ENCODE peak calls at places on chromosomes 16 and 17, in five cellular contexts. F is epithelial cell of esophagus, D is A673, V is body of pancreas, C is endothelial cell. Y is an unnamed sample.

GRCh38 chr16:7303014-7303676 is 29.5 kb upstream of the RBFOX1 start:
- DNase-seq in F (no peak), D (no peak), V (peak; percentile 6), C (peak; percentile 9), Y (no peak)

GRCh38 chr16:3028716-3029319 is 5.0 kb downstream of the THOC6 start:
- DNase-seq in F (no peak), D (no peak), V (peak; percentile 23), C (no peak), Y (no peak)

GRCh38 chr17:45908460-45908859 is 14.1 kb downstream of the MAPT start:
- DNase-seq in F (no peak), D (no peak), V (no peak), C (no peak), Y (no peak)

GRCh38 chr16:29170393-29171239 is 185.8 kb downstream of the LAT start:
- DNase-seq in F (no peak), D (no peak), V (no peak), C (no peak), Y (no peak)

GRCh38 chr16:7304932-7305331 is 27.7 kb upstream of the RBFOX1 start:
- DNase-seq in F (no peak), D (no peak), V (no peak), C (no peak), Y (no peak)

GRCh38 chr17:43620147-43620944 is 41.4 kb downstream of the MEOX1 start:
- DNase-seq in F (no peak), D (no peak), V (no peak), C (no peak), Y (no peak)

GRCh38 chr16:5905935-5906334 is 808.3 kb upstream of the EEF2KMT start:
- DNase-seq in F (peak; percentile 80), D (peak; percentile 5), V (no peak), C (no peak), Y (no peak)

GRCh38 chr17:19354748-19355147 is 7.8 kb downstream of the B9D1 start:
- DNase-seq in F (no peak), D (no peak), V (no peak), C (no peak), Y (no peak)

GRCh38 chr17:63544467-63545301 is 5.6 kb upstream of the DCAF7 start:
- DNase-seq in F (no peak), D (no peak), V (no peak), C (no peak), Y (no peak)

GRCh38 chr16:27689711-27690110 is 139.8 kb downstream of the KATNIP start:
- DNase-seq in F (peak; percentile 15), D (no peak), V (no peak), C (no peak), Y (no peak)

GRCh38 chr16:85636234-85636812 is 23.2 kb downstream of the GSE1 start:
- DNase-seq in F (no peak), D (no peak), V (no peak), C (no peak), Y (no peak)

GRCh38 chr17:82981141-82981540 is 98.3 kb upstream of the METRNL start:
- DNase-seq in F (no peak), D (no peak), V (no peak), C (no peak), Y (no peak)

GRCh38 chr16:85570213-85570734 is 42.8 kb upstream of the GSE1 start:
- DNase-seq in F (peak; percentile 41), D (no peak), V (no peak), C (no peak), Y (no peak)

GRCh38 chr16:78224342-78224741 is 124.9 kb downstream of the WWOX start:
- DNase-seq in F (peak; percentile 32), D (no peak), V (no peak), C (no peak), Y (no peak)

GRCh38 chr16:85293899-85294642 is 181.8 kb upstream of the CIBAR2 start:
- DNase-seq in F (no peak), D (no peak), V (no peak), C (no peak), Y (no peak)

GRCh38 chr16:70018254-70018653 is 67.1 kb downstream of the CLEC18A start:
- DNase-seq in F (peak; percentile 33), D (peak; percentile 41), V (peak; percentile 12), C (no peak), Y (no peak)
- TF ChIP-seq CTCF in F (peak; percentile 39), D (peak; percentile 53), V (peak; percentile 28), C (peak; percentile 23), Y (no peak)

GRCh38 chr17:72604518-72604917 is 483.7 kb downstream of the SOX9 start:
- DNase-seq in F (no peak), D (no peak), V (no peak), C (no peak), Y (no peak)

GRCh38 chr17:72605543-72605942 is 484.7 kb downstream of the SOX9 start:
- DNase-seq in F (no peak), D (no peak), V (no peak), C (no peak), Y (no peak)

GRCh38 chr17:72600934-72601333 is 480.1 kb downstream of the SOX9 start:
- DNase-seq in F (peak; percentile 19), D (no peak), V (no peak), C (no peak), Y (no peak)

GRCh38 chr17:72603346-72604242 is 482.8 kb downstream of the SOX9 start:
- DNase-seq in F (no peak), D (no peak), V (no peak), C (no peak), Y (no peak)

DNA sequence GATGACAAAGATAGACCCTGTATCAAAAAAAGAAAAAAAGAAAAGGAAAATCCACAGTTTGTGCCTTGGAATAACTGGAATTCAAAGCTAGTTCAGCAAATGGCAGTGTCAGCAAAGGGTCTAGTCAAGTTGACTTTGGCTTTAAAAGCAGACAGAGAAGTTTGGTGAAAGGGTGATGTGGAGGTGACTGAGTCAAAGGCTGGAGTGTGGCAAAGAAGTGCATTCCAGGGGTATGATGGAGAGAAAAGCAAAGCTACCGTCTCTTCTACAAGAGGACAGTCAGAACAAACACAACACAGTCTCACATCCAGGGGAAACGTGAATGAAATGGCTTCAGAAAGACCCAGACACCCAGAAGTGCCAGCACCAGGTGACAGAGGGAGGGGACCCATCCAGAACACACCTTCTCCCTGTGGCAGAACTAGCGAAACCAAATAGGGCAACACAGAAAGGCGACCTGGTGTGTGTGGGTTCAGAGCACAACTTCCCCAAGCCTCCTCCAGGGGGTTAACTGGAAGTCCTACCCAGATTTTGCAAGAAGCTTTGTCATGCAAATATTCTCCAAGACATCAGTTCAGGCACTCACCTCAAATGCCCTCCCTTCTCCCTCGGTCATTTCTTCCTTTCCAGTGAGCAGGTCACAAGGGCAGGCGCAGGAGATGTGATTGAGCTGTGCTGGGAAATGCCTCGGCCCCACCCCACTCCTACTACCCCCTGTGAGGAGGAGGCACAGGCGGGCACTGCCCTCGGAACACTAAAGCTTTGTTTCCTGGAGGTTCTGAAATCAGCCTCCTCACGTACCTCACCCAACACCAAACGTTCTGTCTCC is 481.9 kb downstream of the SOX9 start:
- DNase-seq in F (peak; percentile 67), D (no peak), V (peak; percentile 47), C (no peak), Y (no peak)
- TF ChIP-seq CTCF in F (peak; percentile 54), D (no peak), V (peak; percentile 7), C (no peak), Y (no peak)

GRCh38 chr17:9987779-9988585 is 82.9 kb upstream of the RCVRN start:
- DNase-seq in F (no peak), D (peak; percentile 30), V (peak; percentile 36), C (peak; percentile 55), Y (no peak)
- TF ChIP-seq CTCF in F (no peak), D (peak; percentile 83), V (peak; percentile 51), C (peak; percentile 95), Y (peak; percentile 13)

DNA sequence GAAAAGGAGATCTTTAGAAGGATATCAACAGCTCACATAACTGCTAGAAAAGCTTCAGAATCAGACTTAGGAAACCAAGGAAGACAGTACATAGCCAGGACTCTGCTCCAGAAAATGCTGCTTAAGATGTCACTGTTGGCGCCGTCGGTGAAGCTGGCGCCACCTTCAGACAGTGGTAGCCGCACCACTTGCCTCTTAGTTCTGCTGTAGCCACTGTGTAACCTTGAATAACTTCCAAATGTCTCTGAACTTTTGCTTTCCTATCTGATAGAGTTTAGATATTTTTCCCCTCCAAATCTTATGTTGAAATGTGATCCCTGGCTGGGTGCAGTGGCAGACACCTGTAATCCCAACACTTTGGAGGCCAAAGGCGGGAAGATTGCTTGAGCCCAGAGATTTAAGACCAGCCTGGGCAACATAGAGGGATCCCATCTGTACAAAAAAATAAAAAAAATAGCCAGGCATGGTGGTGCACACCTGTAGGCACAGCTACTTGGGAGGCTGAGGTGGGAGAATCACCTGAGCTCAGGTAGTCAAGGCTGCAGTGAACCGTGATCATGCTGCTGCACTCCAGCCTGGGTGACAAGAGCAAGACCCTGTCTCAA is 6.3 kb upstream of the USP31 start:
- DNase-seq in F (no peak), D (peak; percentile 44), V (peak; percentile 69), C (peak; percentile 25), Y (no peak)
- TF ChIP-seq CTCF in F (peak; percentile 27), D (peak; percentile 70), V (peak; percentile 30), C (no peak), Y (no peak)

DNA sequence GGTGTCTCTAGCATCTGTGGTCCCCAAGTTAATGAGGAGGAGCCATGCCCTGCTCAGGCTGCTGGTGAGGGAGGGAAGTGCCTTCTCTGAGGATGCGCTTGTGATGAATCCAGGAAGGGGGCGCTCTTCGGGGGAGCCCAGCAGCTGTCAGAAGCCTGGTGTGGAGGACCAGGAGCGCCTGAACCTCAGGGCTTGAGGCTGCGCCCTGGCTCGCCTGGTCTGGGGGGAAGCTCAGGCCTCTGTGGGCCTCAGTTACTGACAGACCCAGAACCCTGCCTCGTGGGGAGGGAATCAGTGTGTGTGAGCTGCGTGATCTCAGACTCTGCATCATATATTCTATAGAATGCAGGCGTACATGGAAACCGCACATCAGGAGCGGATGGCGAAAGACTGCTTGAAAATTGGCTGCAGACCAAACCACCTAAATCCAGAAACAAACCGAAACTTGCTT is 126.1 kb downstream of the SEC14L1 start:
- DNase-seq in F (peak; percentile 80), D (no peak), V (no peak), C (peak; percentile 56), Y (no peak)
- TF ChIP-seq CTCF in F (peak; percentile 25), D (peak; percentile 56), V (no peak), C (peak; percentile 60), Y (no peak)

DNA sequence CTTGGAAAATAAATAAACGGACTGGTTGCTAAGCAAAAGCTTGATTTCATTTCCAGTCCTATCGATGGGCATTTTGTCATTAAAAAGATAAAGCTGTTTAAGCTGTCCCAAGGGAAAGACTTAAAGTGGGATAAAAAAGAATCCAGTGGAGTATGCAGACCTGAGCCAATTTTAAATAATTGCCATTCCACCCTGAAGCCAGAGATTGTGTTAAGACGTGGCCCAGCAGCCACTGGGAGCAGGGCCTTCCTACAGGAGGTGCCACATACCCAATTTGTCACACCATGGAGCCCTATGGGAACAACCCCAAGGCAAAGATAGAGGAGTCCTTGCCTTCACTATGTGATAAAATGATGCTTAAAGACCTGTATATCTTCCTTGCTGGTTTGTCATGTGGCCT is 183.7 kb upstream of the CDH11 start:
- DNase-seq in F (no peak), D (peak; percentile 70), V (no peak), C (no peak), Y (no peak)
- TF ChIP-seq CTCF in F (no peak), D (peak; percentile 12), V (no peak), C (no peak), Y (no peak)

Y was measured in omental fat pad.